ENCODE peak calls at places on chromosomes 5 and 9, in nine cellular contexts. E is effector memory CD8-positive, alpha-beta T cell; T is RCC 7860; I is stimulated activated CD8-positive, alpha-beta memory T cell treated with anti-CD3 and anti-CD28 coated beads, Interleukin-4, amount 100 ng/mL, for 24 hours; J is progenitor cell of endocrine pancreas; L is T follicular helper cell; K is body of pancreas; Q is central memory CD4-positive, alpha-beta T cell; Z is tibial artery. B is an unnamed sample.

GRCh38 chr9:134325096-134325812 is 1.0 kb upstream of the RXRA start:
- DNase-seq in Z (peak; percentile 85), I (no peak), Q (peak; percentile 29), J (peak; percentile 37), K (peak; percentile 61), E (peak; percentile 26), L (no peak), T (peak; percentile 33), B (no peak)

GRCh38 chr5:154118832-154119442 is 71.6 kb upstream of the GALNT10 start:
- DNase-seq in L (no peak), Q (no peak), J (no peak), K (no peak), T (peak; percentile 65), I (no peak), E (no peak), Z (no peak), B (peak; percentile 80)

GRCh38 chr5:127196042-127196441 is 94.6 kb upstream of the MEGF10 start:
- DNase-seq in E (no peak), I (no peak), L (no peak), K (no peak), T (no peak), Z (no peak), Q (no peak), J (no peak), B (no peak)

GRCh38 chr9:128244443-128245226 is 31.2 kb downstream of the GOLGA2 start:
- DNase-seq in Q (no peak), T (no peak), L (no peak), I (no peak), J (no peak), Z (peak; percentile 91), K (peak; percentile 35), E (no peak), B (no peak)

GRCh38 chr9:134698111-134698510 is 56.5 kb downstream of the COL5A1 start:
- DNase-seq in E (no peak), I (no peak), J (no peak), T (peak; percentile 21), Z (no peak), L (no peak), K (no peak), Q (no peak), B (no peak)

GRCh38 chr9:25556535-25556934 is 121.7 kb downstream of the TUSC1 start:
- DNase-seq in K (no peak), T (no peak), Z (no peak), I (no peak), E (no peak), L (no peak), Q (no peak), J (no peak), B (no peak)

GRCh38 chr9:134391319-134392231 is 65.3 kb downstream of the RXRA start:
- DNase-seq in J (no peak), T (no peak), I (peak; percentile 74), Q (peak; percentile 84), Z (no peak), L (peak; percentile 64), K (no peak), E (peak; percentile 81), B (no peak)

GRCh38 chr9:103245369-103245768 is 250.2 kb downstream of the CYLC2 start:
- DNase-seq in J (no peak), Z (no peak), Q (no peak), E (no peak), I (no peak), L (no peak), T (no peak), K (no peak), B (no peak)

GRCh38 chr9:124593080-124594058 is 86.2 kb upstream of the NR5A1 start:
- DNase-seq in J (peak; percentile 11), I (no peak), K (no peak), E (no peak), Z (no peak), Q (no peak), T (no peak), L (no peak), B (no peak)

GRCh38 chr9:4748612-4749011 is 7.6 kb upstream of the AK3 start:
- DNase-seq in L (no peak), K (no peak), E (no peak), J (no peak), Z (no peak), Q (no peak), T (no peak), I (no peak), B (no peak)

GRCh38 chr5:38835887-38836286 is 9.9 kb upstream of the OSMR start:
- DNase-seq in Z (no peak), K (no peak), L (no peak), J (no peak), Q (no peak), E (no peak), T (no peak), I (no peak), B (no peak)

GRCh38 chr9:123550797-123551196 is 194.8 kb downstream of the CRB2 start:
- DNase-seq in I (no peak), J (no peak), E (no peak), T (no peak), Z (no peak), K (no peak), Q (no peak), L (no peak), B (peak; percentile 27)

GRCh38 chr5:53463909-53464621 is 16.4 kb upstream of the FST start:
- DNase-seq in T (no peak), I (no peak), J (no peak), Z (no peak), L (no peak), Q (no peak), K (no peak), E (no peak), B (no peak)